ENCODE peak calls at places on chromosomes 12 and 14, in five cellular contexts. U is Caki2; J is NCI-H748 treated with DMSO at 0.1 percent for 48 hours; X is AG20443; P is stimulated activated CD4-positive, alpha-beta T cell treated with anti-CD3 and anti-CD28 coated beads, TNF-alpha, amount 100 ng/mL, for 4 hours. M is an unnamed sample.

GRCh38 chr14:102594514-102595175 is 2.2 kb downstream of the RCOR1 start:
- DNase-seq in U (peak), J (peak), X (peak), P (peak), M (peak)

GRCh38 chr12:24069532-24070395 is 120.3 kb upstream of the SOX5 start:
- DNase-seq in U (no peak), J (peak), X (peak), P (no peak), M (peak)

GRCh38 chr12:65327207-65328076 is 49.0 kb downstream of the MSRB3 start:
- DNase-seq in U (no peak), J (no peak), X (peak), P (no peak), M (no peak)

GRCh38 chr12:58777815-58778214 is 142.5 kb downstream of the LRIG3 start:
- DNase-seq in U (no peak), J (no peak), X (no peak), P (no peak), M (no peak)

GRCh38 chr14:96683575-96684289 is 113.5 kb upstream of the VRK1 start:
- DNase-seq in U (no peak), J (no peak), X (no peak), P (no peak), M (no peak)

GRCh38 chr12:111457577-111457976 is 51.9 kb downstream of the SH2B3 start:
- DNase-seq in U (no peak), J (no peak), X (no peak), P (no peak), M (no peak)

GRCh38 chr12:14207946-14208612 is 157.4 kb upstream of the ATF7IP start:
- DNase-seq in U (no peak), J (peak), X (no peak), P (no peak), M (no peak)

GRCh38 chr12:38930994-38931393 is 25.6 kb upstream of the CPNE8 start:
- DNase-seq in U (peak), J (no peak), X (no peak), P (no peak), M (no peak)

GRCh38 chr12:73892181-73892580 is 645.5 kb upstream of the ATXN7L3B start:
- DNase-seq in U (peak), J (no peak), X (no peak), P (no peak), M (no peak)

GRCh38 chr12:6201199-6201608 is 1.0 kb downstream of the CD9 start:
- DNase-seq in U (peak), J (peak), X (no peak), P (no peak), M (no peak)

GRCh38 chr14:61213930-61214329 is 67.2 kb downstream of the TMEM30B start:
- DNase-seq in U (no peak), J (no peak), X (no peak), P (no peak), M (no peak)

GRCh38 chr12:95215925-95216324 is 1.3 kb downstream of the FGD6 start:
- DNase-seq in U (peak), J (peak), X (peak), P (no peak), M (no peak)

GRCh38 chr14:69366761-69367160 is 31.3 kb downstream of the ERH start:
- DNase-seq in U (no peak), J (no peak), X (no peak), P (no peak), M (no peak)

M was measured in NCI-H1092 treated with DMSO at 0.1 percent for 48 hours.